ENCODE peak calls at places on chromosome 5, in ten cellular contexts. A is HuH-7; L is H4; R is hypothalamus; S is frontal cortex; O is SJSA1; I is psoas muscle; K is DMS53; Y is activated T-helper 1 cell treated with anti-CD3 and anti-CD28 coated beads, Interleukin-12 subunit alpha, Interleukin-12 subunit beta, Interleukin-2, Interleukin-4 antibody, amounts not matched to agents 30 ng/mL and 10 ng/mL and 1 ng/mL, durations not matched to agents 14 hours and 24 hours and 36 hours; T is H9. W is an unnamed sample.

GRCh38 chr5:133400831-133401351 is 211.4 kb downstream of the FSTL4 start:
- DNase-seq in A (no peak), L (no peak), R (no peak), S (no peak), O (no peak), I (no peak), K (no peak), Y (no peak), T (peak), W (no peak)

GRCh38 chr5:1201327-1202025 is at the start of gene SLC6A19:
- DNase-seq in A (no peak), L (no peak), R (no peak), S (no peak), O (no peak), I (peak), K (peak), Y (no peak), T (no peak), W (no peak)

GRCh38 chr5:132449060-132449459 is 41.5 kb downstream of the IRF1 start:
- DNase-seq in A (no peak), L (no peak), R (no peak), S (no peak), O (no peak), I (no peak), K (no peak), Y (no peak), T (no peak), W (no peak)

GRCh38 chr5:140111043-140111858 is 2.7 kb upstream of the PURA start:
- DNase-seq in A (no peak), L (no peak), R (no peak), S (no peak), O (no peak), I (no peak), K (no peak), Y (no peak), T (peak), W (no peak)

GRCh38 chr5:14286574-14287399 is 143.6 kb downstream of the TRIO start:
- DNase-seq in A (no peak), L (no peak), R (peak), S (no peak), O (no peak), I (no peak), K (no peak), Y (no peak), T (no peak), W (no peak)

GRCh38 chr5:9437741-9438240 is 108.1 kb downstream of the SEMA5A start:
- DNase-seq in A (no peak), L (peak), R (no peak), S (no peak), O (peak), I (peak), K (no peak), Y (no peak), T (no peak), W (no peak)

GRCh38 chr5:139648205-139649081 is at the start of gene CXXC5:
- DNase-seq in A (peak), L (peak), R (peak), S (peak), O (peak), I (peak), K (peak), Y (peak), T (peak), W (peak)

GRCh38 chr5:15785636-15786035 is 285.7 kb downstream of the FBXL7 start:
- DNase-seq in A (no peak), L (no peak), R (no peak), S (no peak), O (no peak), I (no peak), K (no peak), Y (no peak), T (no peak), W (no peak)

GRCh38 chr5:139689631-139690384 is 41.7 kb downstream of the CXXC5 start:
- DNase-seq in A (no peak), L (no peak), R (peak), S (no peak), O (no peak), I (no peak), K (peak), Y (no peak), T (peak), W (no peak)

GRCh38 chr5:98205691-98206461 is 567.6 kb upstream of the RGMB start:
- DNase-seq in A (no peak), L (no peak), R (no peak), S (no peak), O (no peak), I (no peak), K (no peak), Y (no peak), T (no peak), W (no peak)

GRCh38 chr5:50445281-50445949 is 4.3 kb upstream of the EMB start:
- DNase-seq in A (no peak), L (no peak), R (no peak), S (no peak), O (no peak), I (no peak), K (no peak), Y (peak), T (no peak), W (peak)

GRCh38 chr5:127757576-127757975 is 54.4 kb downstream of the CCDC192 start:
- DNase-seq in A (no peak), L (peak), R (peak), S (peak), O (peak), I (no peak), K (peak), Y (no peak), T (no peak), W (no peak)

GRCh38 chr5:172425402-172425801 is 28.9 kb downstream of the SH3PXD2B start:
- DNase-seq in A (no peak), L (no peak), R (no peak), S (no peak), O (no peak), I (no peak), K (no peak), Y (no peak), T (no peak), W (no peak)

GRCh38 chr5:155661859-155662258 is 648.3 kb downstream of the KIF4B start:
- DNase-seq in A (no peak), L (no peak), R (no peak), S (no peak), O (no peak), I (no peak), K (no peak), Y (no peak), T (no peak), W (no peak)

GRCh38 chr5:177142029-177142681 is 8.6 kb downstream of the NSD1 start:
- DNase-seq in A (no peak), L (no peak), R (no peak), S (no peak), O (no peak), I (no peak), K (peak), Y (no peak), T (no peak), W (no peak)

GRCh38 chr5:117633093-117633492 is 1058.5 kb upstream of the SEMA6A start:
- DNase-seq in A (no peak), L (no peak), R (no peak), S (no peak), O (no peak), I (no peak), K (no peak), Y (no peak), T (no peak), W (no peak)

GRCh38 chr5:73387630-73388370 is 60.8 kb downstream of the FOXD1 start:
- DNase-seq in A (no peak), L (no peak), R (no peak), S (no peak), O (no peak), I (no peak), K (peak), Y (peak), T (no peak), W (peak)

GRCh38 chr5:142235870-142236672 is 88.8 kb downstream of the SPRY4 start:
- DNase-seq in A (no peak), L (no peak), R (no peak), S (no peak), O (no peak), I (no peak), K (no peak), Y (no peak), T (no peak), W (no peak)

GRCh38 chr5:14097998-14098471 is 45.1 kb upstream of the TRIO start:
- DNase-seq in A (no peak), L (no peak), R (no peak), S (no peak), O (no peak), I (no peak), K (no peak), Y (no peak), T (no peak), W (no peak)

GRCh38 chr5:74316064-74316586 is 324.4 kb downstream of the ENC1 start:
- DNase-seq in A (no peak), L (peak), R (no peak), S (no peak), O (peak), I (peak), K (peak), Y (no peak), T (peak), W (no peak)

GRCh38 chr5:3325206-3325605 is 270.4 kb upstream of the IRX1 start:
- DNase-seq in A (no peak), L (peak), R (no peak), S (no peak), O (no peak), I (no peak), K (no peak), Y (no peak), T (no peak), W (no peak)

GRCh38 chr5:170963521-170963920 is 101.7 kb downstream of the RANBP17 start:
- DNase-seq in A (no peak), L (no peak), R (no peak), S (no peak), O (no peak), I (no peak), K (no peak), Y (no peak), T (no peak), W (no peak)

GRCh38 chr5:10859393-10860195 is 98.6 kb upstream of the DAP start:
- DNase-seq in A (peak), L (no peak), R (no peak), S (no peak), O (no peak), I (no peak), K (no peak), Y (no peak), T (no peak), W (no peak)

GRCh38 chr5:133510634-133511262 is 101.6 kb downstream of the FSTL4 start:
- DNase-seq in A (no peak), L (no peak), R (no peak), S (no peak), O (peak), I (no peak), K (no peak), Y (no peak), T (no peak), W (no peak)

GRCh38 chr5:1416856-1417469 is 28.3 kb downstream of the SLC6A3 start:
- DNase-seq in A (no peak), L (no peak), R (no peak), S (no peak), O (no peak), I (peak), K (no peak), Y (no peak), T (no peak), W (no peak)

GRCh38 chr5:8864053-8864452 is 681.8 kb downstream of the SEMA5A start:
- DNase-seq in A (no peak), L (peak), R (no peak), S (no peak), O (no peak), I (no peak), K (peak), Y (no peak), T (peak), W (no peak)

GRCh38 chr5:108504974-108505373 is 123.1 kb upstream of the FBXL17 start:
- DNase-seq in A (no peak), L (no peak), R (no peak), S (no peak), O (no peak), I (no peak), K (no peak), Y (no peak), T (no peak), W (no peak)

GRCh38 chr5:32249668-32250067 is 63.1 kb downstream of the MTMR12 start:
- DNase-seq in A (no peak), L (no peak), R (no peak), S (no peak), O (no peak), I (no peak), K (no peak), Y (no peak), T (no peak), W (no peak)

GRCh38 chr5:55176176-55176818 is 3.3 kb upstream of the CDC20B start:
- DNase-seq in A (peak), L (peak), R (no peak), S (no peak), O (peak), I (peak), K (peak), Y (no peak), T (peak), W (peak)

GRCh38 chr5:123835421-123835820 is 323.4 kb downstream of the CSNK1G3 start:
- DNase-seq in A (no peak), L (peak), R (no peak), S (no peak), O (no peak), I (no peak), K (no peak), Y (no peak), T (no peak), W (no peak)

GRCh38 chr5:112863549-112863948 is 2.5 kb downstream of the SRP19 start:
- DNase-seq in A (no peak), L (no peak), R (no peak), S (no peak), O (no peak), I (no peak), K (no peak), Y (no peak), T (no peak), W (no peak)

GRCh38 chr5:40831346-40832210 is 3.4 kb downstream of the RPL37 start:
- DNase-seq in A (no peak), L (no peak), R (no peak), S (no peak), O (no peak), I (no peak), K (no peak), Y (no peak), T (no peak), W (no peak)

GRCh38 chr5:14590949-14591348 is 9.4 kb downstream of the OTULINL start:
- DNase-seq in A (no peak), L (no peak), R (no peak), S (no peak), O (no peak), I (no peak), K (no peak), Y (no peak), T (no peak), W (no peak)

GRCh38 chr5:105530716-105531261 is 1968.2 kb upstream of the NUDT12 start:
- DNase-seq in A (no peak), L (no peak), R (no peak), S (no peak), O (no peak), I (no peak), K (no peak), Y (no peak), T (no peak), W (no peak)

GRCh38 chr5:143691278-143692236 is 120.4 kb upstream of the HMHB1 start:
- DNase-seq in A (no peak), L (no peak), R (no peak), S (no peak), O (no peak), I (no peak), K (no peak), Y (no peak), T (no peak), W (no peak)

GRCh38 chr5:54296386-54296785 is 14.0 kb downstream of the ARL15 start:
- DNase-seq in A (no peak), L (no peak), R (no peak), S (no peak), O (no peak), I (no peak), K (peak), Y (no peak), T (no peak), W (no peak)

GRCh38 chr5:144121577-144121976 is 48.9 kb downstream of the YIPF5 start:
- DNase-seq in A (no peak), L (no peak), R (no peak), S (no peak), O (no peak), I (no peak), K (no peak), Y (no peak), T (no peak), W (no peak)

W was measured in CD4-positive, alpha-beta T cell.